ENCODE peak calls at places on chromosomes 6 and 20, in four cellular contexts. One of them, this sample, is unnamed.
A peak's percentile ranks its signal among the peaks of the same experiment; 100 is the strongest.

GRCh38 chr6:82013561-82014275 is 233.8 kb downstream of the IBTK start:
- DNase-seq in NCI-H1694: no peak
- DNase-seq in dermis microvascular lymphatic vessel endothelial cell: peak; percentile 73
- DNase-seq in left ventricle myocardium inferior: no peak
- DNase-seq in this sample: no peak

GRCh38 chr6:48641544-48641943 is 530.5 kb upstream of the PTCHD4 start:
- DNase-seq in dermis microvascular lymphatic vessel endothelial cell: no peak
- DNase-seq in NCI-H1694: no peak
- DNase-seq in left ventricle myocardium inferior: no peak
- DNase-seq in this sample: no peak

GRCh38 chr6:706161-706560 is 13.2 kb upstream of the EXOC2 start:
- DNase-seq in NCI-H1694: no peak
- DNase-seq in dermis microvascular lymphatic vessel endothelial cell: peak; percentile 63
- DNase-seq in left ventricle myocardium inferior: no peak
- DNase-seq in this sample: no peak

GRCh38 chr6:83062225-83062624 is 3.4 kb downstream of the UBE3D start:
- DNase-seq in dermis microvascular lymphatic vessel endothelial cell: no peak
- DNase-seq in NCI-H1694: no peak
- DNase-seq in left ventricle myocardium inferior: no peak
- DNase-seq in this sample: no peak

GRCh38 chr20:2984956-2985661 is 58.3 kb upstream of the GNRH2 start:
- DNase-seq in dermis microvascular lymphatic vessel endothelial cell: peak; percentile 56
- DNase-seq in NCI-H1694: no peak
- DNase-seq in left ventricle myocardium inferior: no peak
- DNase-seq in this sample: peak; percentile 14

GRCh38 chr20:43972692-43973091 is 58.0 kb downstream of the TOX2 start:
- DNase-seq in dermis microvascular lymphatic vessel endothelial cell: no peak
- DNase-seq in NCI-H1694: no peak
- DNase-seq in left ventricle myocardium inferior: no peak
- DNase-seq in this sample: no peak

GRCh38 chr20:4064118-4064962 is 49.0 kb upstream of the RNF24 start:
- DNase-seq in left ventricle myocardium inferior: peak; percentile 94
- DNase-seq in NCI-H1694: peak; percentile 9
- DNase-seq in dermis microvascular lymphatic vessel endothelial cell: peak; percentile 96
- DNase-seq in this sample: peak; percentile 18

GRCh38 chr6:144295981-144296767 is 11.0 kb downstream of the UTRN start:
- DNase-seq in NCI-H1694: no peak
- DNase-seq in dermis microvascular lymphatic vessel endothelial cell: no peak
- DNase-seq in left ventricle myocardium inferior: no peak
- DNase-seq in this sample: no peak

GRCh38 chr6:11433860-11434259 is 103.7 kb upstream of the TMEM170B start:
- DNase-seq in left ventricle myocardium inferior: no peak
- DNase-seq in dermis microvascular lymphatic vessel endothelial cell: no peak
- DNase-seq in NCI-H1694: no peak
- DNase-seq in this sample: no peak

GRCh38 chr20:41213150-41213820 is 75.9 kb downstream of the PLCG1 start:
- DNase-seq in dermis microvascular lymphatic vessel endothelial cell: peak; percentile 34
- DNase-seq in NCI-H1694: no peak
- DNase-seq in left ventricle myocardium inferior: peak; percentile 42
- DNase-seq in this sample: no peak

GRCh38 chr20:62026564-62026856 is 39.2 kb downstream of the TAF4 start:
- DNase-seq in NCI-H1694: no peak
- DNase-seq in dermis microvascular lymphatic vessel endothelial cell: no peak
- DNase-seq in left ventricle myocardium inferior: no peak
- DNase-seq in this sample: no peak

GRCh38 chr6:74598473-74599393 is 607.1 kb downstream of the COL12A1 start:
- DNase-seq in left ventricle myocardium inferior: no peak
- DNase-seq in dermis microvascular lymphatic vessel endothelial cell: peak; percentile 31
- DNase-seq in NCI-H1694: no peak
- DNase-seq in this sample: no peak

GRCh38 chr6:132499757-132500156 is 13.2 kb downstream of the STX7 start:
- DNase-seq in dermis microvascular lymphatic vessel endothelial cell: no peak
- DNase-seq in left ventricle myocardium inferior: no peak
- DNase-seq in NCI-H1694: no peak
- DNase-seq in this sample: no peak

GRCh38 chr6:31558631-31559500 is 11.5 kb downstream of the NFKBIL1 start:
- DNase-seq in dermis microvascular lymphatic vessel endothelial cell: peak; percentile 61
- DNase-seq in left ventricle myocardium inferior: peak; percentile 26
- DNase-seq in NCI-H1694: no peak
- DNase-seq in this sample: no peak

GRCh38 chr20:4573564-4574355 is 147.9 kb upstream of the PRND start:
- DNase-seq in NCI-H1694: no peak
- DNase-seq in left ventricle myocardium inferior: no peak
- DNase-seq in dermis microvascular lymphatic vessel endothelial cell: peak; percentile 13
- DNase-seq in this sample: no peak

GRCh38 chr20:49281059-49281912 is 3.4 kb upstream of the ZNFX1 start:
- DNase-seq in NCI-H1694: no peak
- DNase-seq in left ventricle myocardium inferior: no peak
- DNase-seq in dermis microvascular lymphatic vessel endothelial cell: peak; percentile 88
- DNase-seq in this sample: no peak

GRCh38 chr20:44034451-44034850 is 119.8 kb downstream of the TOX2 start:
- DNase-seq in NCI-H1694: no peak
- DNase-seq in left ventricle myocardium inferior: no peak
- DNase-seq in dermis microvascular lymphatic vessel endothelial cell: no peak
- DNase-seq in this sample: no peak

GRCh38 chr20:37337208-37337955 is 8.6 kb upstream of the SRC start:
- DNase-seq in dermis microvascular lymphatic vessel endothelial cell: no peak
- DNase-seq in NCI-H1694: no peak
- DNase-seq in left ventricle myocardium inferior: no peak
- DNase-seq in this sample: no peak

GRCh38 chr6:474454-475185 is 83.1 kb downstream of the IRF4 start:
- DNase-seq in dermis microvascular lymphatic vessel endothelial cell: peak; percentile 7
- DNase-seq in left ventricle myocardium inferior: no peak
- DNase-seq in NCI-H1694: no peak
- DNase-seq in this sample: no peak

GRCh38 chr6:21468487-21468886 is 125.1 kb upstream of the SOX4 start:
- DNase-seq in left ventricle myocardium inferior: no peak
- DNase-seq in NCI-H1694: no peak
- DNase-seq in dermis microvascular lymphatic vessel endothelial cell: no peak
- DNase-seq in this sample: no peak

GRCh38 chr20:45095753-45096371 is 5.1 kb downstream of the KCNS1 start:
- DNase-seq in dermis microvascular lymphatic vessel endothelial cell: peak; percentile 61
- DNase-seq in left ventricle myocardium inferior: no peak
- DNase-seq in NCI-H1694: peak; percentile 29
- DNase-seq in this sample: peak; percentile 21

GRCh38 chr6:68008445-68008844 is 626.6 kb upstream of the ADGRB3 start:
- DNase-seq in left ventricle myocardium inferior: no peak
- DNase-seq in dermis microvascular lymphatic vessel endothelial cell: no peak
- DNase-seq in NCI-H1694: no peak
- DNase-seq in this sample: no peak

GRCh38 chr6:110113989-110114388 is 65.5 kb downstream of the WASF1 start:
- DNase-seq in left ventricle myocardium inferior: no peak
- DNase-seq in dermis microvascular lymphatic vessel endothelial cell: no peak
- DNase-seq in NCI-H1694: no peak
- DNase-seq in this sample: no peak

GRCh38 chr6:162942860-162943259 is 215.1 kb downstream of the PACRG start:
- DNase-seq in dermis microvascular lymphatic vessel endothelial cell: no peak
- DNase-seq in left ventricle myocardium inferior: no peak
- DNase-seq in NCI-H1694: no peak
- DNase-seq in this sample: no peak

GRCh38 chr6:5260111-5260620 is 584 bp downstream of the LYRM4 start:
- DNase-seq in NCI-H1694: no peak
- DNase-seq in dermis microvascular lymphatic vessel endothelial cell: peak; percentile 46
- DNase-seq in left ventricle myocardium inferior: no peak
- DNase-seq in this sample: peak; percentile 79

GRCh38 chr20:46308258-46309157 is at the start of gene CDH22:
- DNase-seq in dermis microvascular lymphatic vessel endothelial cell: peak; percentile 39
- DNase-seq in left ventricle myocardium inferior: peak; percentile 37
- DNase-seq in NCI-H1694: peak; percentile 44
- DNase-seq in this sample: peak; percentile 88

GRCh38 chr20:44083220-44083933 is 103.6 kb downstream of the JPH2 start:
- DNase-seq in dermis microvascular lymphatic vessel endothelial cell: peak; percentile 25
- DNase-seq in NCI-H1694: no peak
- DNase-seq in left ventricle myocardium inferior: peak; percentile 78
- DNase-seq in this sample: no peak

GRCh38 chr20:46651091-46651962 is at the start of gene SLC13A3:
- DNase-seq in left ventricle myocardium inferior: no peak
- DNase-seq in NCI-H1694: no peak
- DNase-seq in dermis microvascular lymphatic vessel endothelial cell: no peak
- DNase-seq in this sample: no peak

GRCh38 chr6:139019722-139020121 is 8.8 kb upstream of the ABRACL start:
- DNase-seq in dermis microvascular lymphatic vessel endothelial cell: no peak
- DNase-seq in left ventricle myocardium inferior: no peak
- DNase-seq in NCI-H1694: no peak
- DNase-seq in this sample: no peak

GRCh38 chr20:33910056-33910455 is 83.7 kb upstream of the RALY start:
- DNase-seq in dermis microvascular lymphatic vessel endothelial cell: peak; percentile 82
- DNase-seq in NCI-H1694: no peak
- DNase-seq in left ventricle myocardium inferior: no peak
- DNase-seq in this sample: no peak

GRCh38 chr6:3013486-3013885 is 13.8 kb downstream of the NQO2 start:
- DNase-seq in left ventricle myocardium inferior: peak; percentile 36
- DNase-seq in dermis microvascular lymphatic vessel endothelial cell: peak; percentile 51
- DNase-seq in NCI-H1694: no peak
- DNase-seq in this sample: no peak

GRCh38 chr20:2599265-2600060 is 53.0 kb upstream of the NOP56 start:
- DNase-seq in NCI-H1694: no peak
- DNase-seq in dermis microvascular lymphatic vessel endothelial cell: no peak
- DNase-seq in left ventricle myocardium inferior: no peak
- DNase-seq in this sample: no peak

GRCh38 chr6:168355716-168356522 is 36.3 kb upstream of the DACT2 start:
- DNase-seq in dermis microvascular lymphatic vessel endothelial cell: no peak
- DNase-seq in left ventricle myocardium inferior: peak; percentile 56
- DNase-seq in NCI-H1694: no peak
- DNase-seq in this sample: no peak

GRCh38 chr6:38341501-38341900 is 298.2 kb downstream of the BTBD9 start:
- DNase-seq in left ventricle myocardium inferior: no peak
- DNase-seq in NCI-H1694: no peak
- DNase-seq in dermis microvascular lymphatic vessel endothelial cell: no peak
- DNase-seq in this sample: no peak

This sample was measured in cerebellum.